ENCODE peak calls at places on chromosomes 3 and 15, in eight cellular contexts. D is Caki2; B is NCI-H1092; U is heart left ventricle; V is caudate nucleus; E is stimulated activated CD4-positive, alpha-beta T cell treated with anti-CD3 and anti-CD28 coated beads, Interleukin-4, amount 100 ng/mL, for 1 hour; O is hypothalamus; H is DMS79 treated with DMSO at 0.1 percent for 48 hours. S is an unnamed sample.

GRCh38 chr3:136194409-136195257 is 1.5 kb downstream of the MSL2 start:
- DNase-seq in E (peak; percentile 58), U (peak; percentile 23), D (no peak), H (peak; percentile 34), B (no peak), V (no peak), O (no peak), S (peak; percentile 56)

GRCh38 chr15:82894971-82895520 is 57.5 kb downstream of the HOMER2 start:
- DNase-seq in V (no peak), B (no peak), O (no peak), D (no peak), E (no peak), H (no peak), U (no peak), S (no peak)

GRCh38 chr3:138284079-138284478 is 45.6 kb downstream of the NME9 start:
- DNase-seq in B (no peak), D (no peak), E (no peak), H (no peak), O (no peak), U (no peak), V (no peak), S (no peak)

GRCh38 chr3:50971487-50971924 is 296.8 kb downstream of the DOCK3 start:
- DNase-seq in H (peak; percentile 13), E (peak; percentile 23), U (no peak), B (peak; percentile 7), O (no peak), V (no peak), D (peak; percentile 48), S (peak; percentile 58)

GRCh38 chr3:9902372-9903237 is at the start of gene IL17RE:
- DNase-seq in U (no peak), H (no peak), O (no peak), V (no peak), E (no peak), B (no peak), D (no peak), S (no peak)

GRCh38 chr3:60588806-60589205 is 662.4 kb downstream of the FHIT start:
- DNase-seq in B (no peak), D (peak; percentile 30), V (peak; percentile 3), O (no peak), E (no peak), H (no peak), U (no peak), S (no peak)

GRCh38 chr15:99123706-99124451 is 19.0 kb downstream of the SYNM start:
- DNase-seq in U (peak; percentile 83), V (peak; percentile 65), E (no peak), O (peak; percentile 68), D (peak; percentile 99), H (peak; percentile 62), B (peak; percentile 8), S (no peak)

GRCh38 chr15:28901987-28902745 is 16.4 kb downstream of the APBA2 start:
- DNase-seq in B (no peak), E (no peak), H (no peak), D (no peak), U (no peak), O (no peak), V (no peak), S (no peak)

GRCh38 chr3:152328841-152329240 is 60.1 kb downstream of the MBNL1 start:
- DNase-seq in B (no peak), E (no peak), H (no peak), U (no peak), O (no peak), V (no peak), D (peak; percentile 14), S (no peak)

GRCh38 chr15:98734472-98735284 is 86.3 kb downstream of the IGF1R start:
- DNase-seq in V (no peak), O (no peak), D (peak; percentile 81), E (no peak), H (no peak), U (no peak), B (no peak), S (no peak)

GRCh38 chr15:85950101-85950500 is 129.6 kb upstream of the AGBL1 start:
- DNase-seq in E (no peak), U (peak; percentile 47), H (no peak), V (no peak), O (no peak), D (no peak), B (no peak), S (no peak)

GRCh38 chr15:80875568-80875967 is 96.4 kb downstream of the CEMIP start:
- DNase-seq in B (no peak), O (peak; percentile 16), V (no peak), H (no peak), E (no peak), D (no peak), U (peak; percentile 31), S (no peak)